ENCODE peak calls at places on chromosome 2, in nine cellular contexts. Q is adrenal gland, B is sigmoid colon, O is left ventricle myocardium inferior, H is endodermal cell, G is body of pancreas, U is fibroblast of lung, W is A673, D is tibial artery. F is an unnamed sample. For H3K36me3, the result is how much of the 10 kb centered on the place peaks cover.

GRCh38 chr2:239745386-239745785 is 279.8 kb downstream of the NDUFA10 start:
- DNase-seq in G (no peak), H (no peak), U (no peak), D (no peak), W (no peak), O (no peak), Q (no peak), B (no peak), F (no peak)

GRCh38 chr2:236935656-236936445 is 149.8 kb upstream of the COPS8 start:
- DNase-seq in W (no peak), U (no peak), O (no peak), Q (no peak), G (no peak), H (no peak), B (no peak), D (no peak), F (no peak)

GRCh38 chr2:100234141-100234540 is 88.2 kb downstream of the LONRF2 start:
- DNase-seq in B (no peak), O (no peak), G (no peak), U (no peak), D (no peak), W (no peak), H (no peak), Q (no peak), F (no peak)

GRCh38 chr2:239811806-239812560 is 213.2 kb downstream of the NDUFA10 start:
- DNase-seq in W (no peak), Q (no peak), G (no peak), H (peak), U (no peak), O (no peak), B (peak), D (peak), F (no peak)

GRCh38 chr2:127932199-127932877 is 46.6 kb upstream of the AMMECR1L start:
- DNase-seq in Q (no peak), O (no peak), W (no peak), H (no peak), U (peak), G (no peak), B (no peak), D (no peak), F (peak)

GRCh38 chr2:195696012-195696411 is 39.0 kb downstream of the SLC39A10 start:
- DNase-seq in Q (no peak), D (no peak), G (no peak), U (no peak), B (no peak), O (no peak), W (no peak), H (no peak), F (no peak)

GRCh38 chr2:177724398-177725287 is 332.1 kb downstream of the AGPS start:
- DNase-seq in Q (peak), G (peak), B (peak), H (peak), O (peak), U (peak), D (no peak), W (peak), F (peak)

GRCh38 chr2:172040311-172040710 is 40.6 kb downstream of the METAP1D start:
- DNase-seq in U (no peak), Q (no peak), H (no peak), D (no peak), O (no peak), B (no peak), W (peak), G (no peak), F (no peak)

GRCh38 chr2:6943523-6943922 is 26.3 kb downstream of the RNF144A start:
- DNase-seq in U (no peak), O (no peak), W (no peak), Q (no peak), D (no peak), G (no peak), H (peak), B (no peak), F (no peak)

GRCh38 chr2:40242315-40242714 is 209.6 kb downstream of the SLC8A1 start:
- DNase-seq in U (no peak), Q (no peak), W (no peak), D (no peak), H (no peak), O (no peak), G (no peak), B (no peak), F (no peak)

GRCh38 chr2:33457588-33458247 is 18.7 kb upstream of the RASGRP3 start:
- DNase-seq in G (peak), O (peak), H (peak), W (no peak), U (peak), B (peak), Q (no peak), D (peak), F (peak)

GRCh38 chr2:63438171-63438570 is 150.1 kb downstream of the WDPCP start:
- DNase-seq in H (no peak), D (no peak), B (no peak), O (no peak), G (no peak), W (no peak), U (no peak), Q (no peak), F (no peak)

GRCh38 chr2:3539836-3540235 is 18.3 kb downstream of the RNASEH1 start:
- DNase-seq in H (peak), O (no peak), W (no peak), U (no peak), D (no peak), Q (no peak), B (no peak), G (no peak), F (no peak)

GRCh38 chr2:3547915-3548314 is 10.2 kb downstream of the RNASEH1 start:
- DNase-seq in W (no peak), O (no peak), B (no peak), G (no peak), H (no peak), Q (no peak), D (no peak), U (no peak), F (no peak)

GRCh38 chr2:3545788-3546478 is 12.2 kb downstream of the RNASEH1 start:
- DNase-seq in B (no peak), W (no peak), D (no peak), O (no peak), U (peak), H (no peak), Q (no peak), G (no peak), F (no peak)

GRCh38 chr2:3542107-3542506 is 16.0 kb downstream of the RNASEH1 start:
- DNase-seq in U (no peak), W (no peak), O (no peak), G (no peak), H (no peak), B (no peak), Q (no peak), D (no peak), F (no peak)

GRCh38 chr2:3543023-3543683 is 15.0 kb downstream of the RNASEH1 start:
- DNase-seq in H (no peak), U (no peak), B (peak), O (no peak), D (no peak), Q (no peak), W (no peak), G (no peak), F (no peak)
- H3K36me3 ChIP-seq in H (half or more), U (under half), B (half or more), O (half or more), D (half or more), Q (under half), W (under half), G (under half), F (half or more)

GRCh38 chr2:23287250-23287704 is 97.7 kb upstream of the KLHL29 start:
- DNase-seq in O (peak), H (no peak), B (peak), D (no peak), Q (peak), G (no peak), W (no peak), U (peak), F (peak)
- H3K27ac ChIP-seq in O (peak), H (peak), B (peak), D (peak), Q (peak), G (no peak), W (no peak), U (peak), F (peak)

GRCh38 chr2:233801357-233802131 is 23.4 kb downstream of the MROH2A start:
- DNase-seq in H (peak), D (peak), Q (no peak), B (no peak), W (no peak), O (no peak), G (no peak), U (no peak), F (no peak)
- TF ChIP-seq CTCF in H (no peak), D (no peak), Q (no peak), B (no peak), W (no peak), O (no peak), G (no peak), U (no peak), F (no peak)

GRCh38 chr2:152706477-152707020 is 10.7 kb downstream of the PRPF40A start:
- DNase-seq in H (no peak), U (no peak), G (no peak), O (no peak), D (no peak), B (no peak), W (no peak), Q (no peak), F (no peak)
- H3K36me3 ChIP-seq in H (half or more), U (under half), G (under half), O (under half), D (under half), B (under half), W (under half), Q (under half), F (under half)

GRCh38 chr2:188199716-188200128 is 92.0 kb upstream of the GULP1 start:
- DNase-seq in O (no peak), U (peak), G (no peak), Q (no peak), B (no peak), H (no peak), D (no peak), W (no peak), F (peak)
- H3K27ac ChIP-seq in O (no peak), U (no peak), G (no peak), Q (no peak), B (no peak), H (no peak), D (peak), W (no peak), F (peak)

DNA sequence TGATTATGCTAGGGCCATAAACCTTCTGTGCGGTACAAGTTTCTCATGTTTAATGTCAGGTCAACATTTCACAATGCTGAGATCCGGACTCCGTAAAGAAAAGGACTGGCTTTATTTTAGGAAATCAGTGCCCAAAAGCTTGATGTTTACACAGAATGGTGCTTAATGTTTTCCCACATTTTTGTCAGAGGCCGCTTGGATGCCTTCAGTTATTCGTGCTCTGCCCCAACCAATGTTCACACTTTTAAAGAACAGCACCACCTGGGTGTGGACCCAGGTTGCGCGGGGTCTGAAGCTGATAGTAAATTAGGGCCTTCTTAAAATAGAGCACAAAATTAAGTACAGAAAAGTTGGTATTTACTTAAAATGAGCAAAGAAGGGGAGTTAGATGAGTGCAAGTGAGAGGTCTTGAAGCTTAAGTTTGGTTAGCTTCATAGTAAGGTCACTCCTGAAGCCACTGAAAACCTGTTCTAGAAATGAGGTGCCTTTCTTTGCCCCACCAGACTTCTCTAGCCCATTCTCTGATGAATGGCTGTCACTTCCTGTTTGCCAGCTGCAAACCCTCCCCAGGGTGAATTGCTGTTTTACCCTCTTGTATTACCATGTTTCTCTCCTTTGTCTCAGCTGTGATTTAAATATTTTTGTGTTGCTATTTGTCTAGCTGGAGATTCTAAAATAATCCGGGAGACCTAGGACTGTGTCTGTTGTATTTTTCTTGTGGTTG is 20.5 kb downstream of the SLC3A1 start:
- DNase-seq in D (no peak), Q (no peak), H (peak), G (peak), W (peak), O (no peak), B (no peak), U (no peak), F (no peak)
- TF ChIP-seq CTCF in D (peak), Q (no peak), H (peak), G (peak), W (peak), O (no peak), B (no peak), U (no peak), F (peak)